ENCODE peak calls at places on chromosome 10, in nine cellular contexts. Q is HL-60, E is GM12865, N is astrocyte of the cerebellum, Z is GM10248, K is breast epithelium, D is brain microvascular endothelial cell, V is AG04450, B is type B pancreatic cell. J is an unnamed sample.

GRCh38 chr10:73043766-73044377 is 52.8 kb downstream of the P4HA1 start:
- DNase-seq in Q (no peak), E (no peak), N (no peak), Z (no peak), K (no peak), D (no peak), V (no peak), B (no peak), J (no peak)

GRCh38 chr10:70503776-70504175 is 25.2 kb downstream of the PALD1 start:
- DNase-seq in Q (no peak), E (no peak), N (no peak), Z (no peak), K (no peak), D (no peak), V (no peak), B (no peak), J (no peak)

GRCh38 chr10:4512557-4513286 is 313.3 kb upstream of the AKR1E2 start:
- DNase-seq in Q (no peak), E (peak), N (no peak), Z (no peak), K (no peak), D (peak), V (peak), B (no peak), J (peak)

GRCh38 chr10:43197834-43198681 is 59.8 kb downstream of the CSGALNACT2 start:
- DNase-seq in Q (peak), E (peak), N (no peak), Z (no peak), K (no peak), D (peak), V (no peak), B (no peak), J (peak)

GRCh38 chr10:5441106-5441505 is 28.7 kb downstream of the NET1 start:
- DNase-seq in Q (no peak), E (no peak), N (no peak), Z (no peak), K (no peak), D (no peak), V (no peak), B (no peak), J (no peak)

GRCh38 chr10:10657139-10657760 is 360.4 kb upstream of the CELF2 start:
- DNase-seq in Q (no peak), E (no peak), N (no peak), Z (no peak), K (no peak), D (no peak), V (no peak), B (no peak), J (peak)

GRCh38 chr10:20858292-20859124 is 38.6 kb downstream of the NEBL start:
- DNase-seq in Q (no peak), E (peak), N (peak), Z (no peak), K (no peak), D (no peak), V (no peak), B (no peak), J (peak)

GRCh38 chr10:90579602-90580242 is 278.1 kb downstream of the HTR7 start:
- DNase-seq in Q (no peak), E (peak), N (peak), Z (no peak), K (no peak), D (peak), V (no peak), B (no peak), J (peak)

GRCh38 chr10:21014141-21014540 is 117.0 kb upstream of the NEBL start:
- DNase-seq in Q (no peak), E (no peak), N (no peak), Z (no peak), K (no peak), D (no peak), V (no peak), B (no peak), J (no peak)

DNA sequence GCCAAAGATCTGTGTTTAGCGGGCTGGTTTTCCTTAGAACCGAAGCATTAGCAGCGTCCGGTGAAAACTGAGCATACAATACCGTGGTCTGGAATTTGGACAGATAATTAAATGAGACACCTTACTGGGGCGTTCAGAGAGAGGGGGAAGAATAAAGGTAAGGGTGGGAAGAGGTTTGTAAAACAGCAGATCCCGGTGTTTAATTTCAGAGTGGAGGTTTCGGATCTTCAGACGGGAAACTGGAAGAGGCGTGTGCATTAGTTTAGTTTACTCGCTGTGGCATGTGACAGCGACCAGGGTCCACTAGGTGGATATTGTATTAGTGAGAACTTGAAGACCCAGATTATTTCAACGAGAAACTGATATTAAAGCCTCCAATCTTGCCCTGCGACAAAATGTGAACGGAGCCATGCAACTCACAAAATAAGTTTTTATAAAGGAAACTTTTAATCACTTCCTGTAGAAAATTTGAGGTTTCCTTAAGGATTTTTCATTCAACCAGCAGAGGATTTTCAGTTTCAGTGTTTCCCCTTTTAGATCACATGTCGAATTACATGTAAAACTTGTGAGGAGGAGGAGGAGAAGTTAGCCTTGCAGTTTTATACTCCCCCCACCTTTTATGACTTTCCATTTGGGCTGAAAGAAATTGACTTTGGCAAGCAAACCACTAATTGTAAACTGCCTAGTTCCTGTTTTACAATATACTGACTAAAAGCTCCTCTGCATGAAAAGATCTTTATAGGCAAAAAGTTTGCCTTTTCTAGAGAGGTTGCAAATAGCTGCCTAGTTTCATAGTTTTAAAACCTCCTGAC is 2.8 kb downstream of the BAMBI start:
- DNase-seq in Q (peak), E (no peak), N (no peak), Z (no peak), K (no peak), D (no peak), V (no peak), B (no peak), J (peak)
- TF ChIP-seq CTCF in Q (no peak), E (no peak), N (peak), Z (no peak), K (peak), D (peak), V (peak), B (peak), J (peak)

GRCh38 chr10:51368943-51369342 is 294.7 kb downstream of the PRKG1 start:
- DNase-seq in Q (no peak), E (peak), N (no peak), Z (no peak), K (no peak), D (no peak), V (no peak), B (no peak), J (peak)
- TF ChIP-seq CTCF in Q (no peak), E (peak), N (no peak), Z (peak), K (no peak), D (no peak), V (peak), B (peak), J (peak)

DNA sequence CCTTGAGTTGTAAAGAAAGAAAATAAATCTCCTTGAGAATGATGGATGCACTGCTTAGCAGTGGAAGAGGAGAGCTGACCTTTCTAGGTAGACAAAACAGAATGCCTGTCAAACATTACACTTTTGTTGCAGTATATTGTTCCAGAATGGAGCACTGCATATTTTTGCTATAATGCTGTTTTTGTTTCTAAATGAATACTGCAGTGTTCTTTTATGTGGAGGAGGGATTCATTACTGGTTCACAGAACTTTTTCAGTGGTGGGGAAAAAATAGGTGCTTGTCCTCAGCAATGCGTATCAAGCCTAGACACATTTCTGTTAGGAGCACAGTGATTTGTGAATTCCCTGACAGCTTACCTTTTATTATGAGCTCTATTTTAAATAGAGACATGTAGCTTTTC is 66.1 kb downstream of the PTPRE start:
- DNase-seq in Q (no peak), E (no peak), N (no peak), Z (no peak), K (no peak), D (no peak), V (no peak), B (no peak), J (no peak)
- TF ChIP-seq CTCF in Q (no peak), E (no peak), N (no peak), Z (no peak), K (no peak), D (no peak), V (no peak), B (no peak), J (no peak)

GRCh38 chr10:116440330-116441030 is 12.8 kb downstream of the PNLIPRP3 start:
- DNase-seq in Q (no peak), E (no peak), N (no peak), Z (no peak), K (no peak), D (no peak), V (no peak), B (no peak), J (peak)

GRCh38 chr10:116444527-116445142 is 17.0 kb downstream of the PNLIPRP3 start:
- DNase-seq in Q (no peak), E (peak), N (peak), Z (peak), K (no peak), D (peak), V (peak), B (no peak), J (peak)
- TF ChIP-seq CTCF in Q (peak), E (peak), N (peak), Z (peak), K (peak), D (peak), V (peak), B (peak), J (peak)

DNA sequence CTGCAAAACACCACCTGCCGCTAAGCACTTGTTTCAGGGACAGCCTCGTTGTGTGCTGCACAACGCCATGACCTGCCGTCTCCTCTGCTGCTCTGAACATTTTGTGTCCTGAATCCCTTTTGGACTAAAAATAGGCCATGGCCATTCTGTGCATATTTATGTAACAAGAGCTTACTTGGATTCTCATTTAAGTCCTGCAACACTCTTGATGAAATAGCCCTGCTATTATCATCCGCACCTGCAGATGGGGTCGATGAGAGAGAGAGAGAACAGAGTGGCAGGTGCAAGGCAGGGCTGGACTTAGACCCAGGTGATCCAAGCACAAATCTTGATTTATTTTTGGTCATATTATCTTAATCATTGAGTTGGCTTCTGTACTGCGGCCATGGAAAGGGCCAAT is 121.2 kb upstream of the PRKCQ start:
- DNase-seq in Q (no peak), E (no peak), N (no peak), Z (no peak), K (no peak), D (no peak), V (no peak), B (no peak), J (no peak)
- TF ChIP-seq CTCF in Q (no peak), E (no peak), N (no peak), Z (no peak), K (no peak), D (peak), V (no peak), B (peak), J (peak)

DNA sequence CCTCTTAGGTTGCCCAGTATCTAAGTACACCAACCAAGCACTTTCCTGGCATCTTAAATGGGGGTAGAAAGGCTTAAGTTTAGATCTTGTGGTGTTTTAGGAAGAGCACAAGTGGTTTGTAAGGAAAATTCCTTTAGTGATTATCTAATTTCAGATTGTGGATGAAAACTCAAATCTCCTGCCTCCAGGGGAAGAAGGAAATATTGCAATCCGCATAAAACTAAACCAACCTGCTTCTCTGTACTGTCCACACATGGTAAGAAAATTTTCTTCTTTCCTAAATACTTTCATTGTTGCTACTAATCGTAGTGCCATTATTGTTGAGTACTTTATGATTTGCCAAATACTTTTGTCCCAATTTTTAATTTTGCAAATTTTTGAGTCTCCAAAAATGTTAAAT is 31.1 kb downstream of the ACSM6 start:
- DNase-seq in Q (no peak), E (no peak), N (no peak), Z (no peak), K (no peak), D (no peak), V (no peak), B (no peak), J (no peak)
- TF ChIP-seq CTCF in Q (no peak), E (no peak), N (peak), Z (no peak), K (no peak), D (no peak), V (no peak), B (peak), J (no peak)

DNA sequence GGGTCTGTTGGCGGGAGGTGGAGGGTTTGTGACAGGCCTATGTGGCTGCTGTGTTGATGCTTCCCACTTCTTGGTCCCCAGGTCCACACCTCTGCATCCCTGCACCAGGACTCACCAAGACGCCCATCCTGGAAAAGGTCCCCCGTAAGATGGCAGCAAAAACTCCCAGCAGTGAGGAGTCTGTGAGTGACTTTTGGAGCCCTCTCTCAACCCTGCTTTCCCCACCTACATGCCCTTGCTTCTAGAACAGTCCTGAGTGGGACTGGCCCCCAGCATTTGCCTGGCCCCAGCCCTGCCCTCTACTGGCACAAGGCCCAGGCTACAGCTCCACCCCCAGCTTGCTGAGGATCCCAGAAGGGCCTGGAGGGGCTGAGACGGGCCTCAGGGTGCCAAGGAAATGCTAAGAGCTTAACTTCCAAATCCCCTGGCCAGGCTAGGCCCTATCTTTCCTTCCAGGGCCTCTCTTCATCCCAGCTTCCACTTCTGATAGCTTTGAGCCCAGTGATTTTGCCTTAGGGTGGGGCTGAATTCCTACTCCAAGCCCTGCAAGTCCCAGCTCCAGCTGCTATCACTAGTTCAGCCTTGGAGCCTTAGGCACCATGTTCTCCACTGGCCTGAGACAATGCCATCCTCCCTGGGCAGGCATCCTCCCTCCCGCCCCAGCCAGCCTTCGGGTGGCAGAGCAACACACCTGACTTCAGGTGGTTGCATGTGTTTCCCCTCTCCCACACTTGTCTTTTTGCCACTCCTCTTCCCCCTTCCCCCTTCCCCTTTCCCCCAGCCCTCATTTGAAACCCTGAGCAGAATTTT is 2.8 kb downstream of the CHAT start:
- DNase-seq in Q (no peak), E (no peak), N (no peak), Z (no peak), K (peak), D (no peak), V (no peak), B (no peak), J (no peak)
- TF ChIP-seq CTCF in Q (no peak), E (no peak), N (no peak), Z (no peak), K (no peak), D (no peak), V (no peak), B (no peak), J (no peak)

DNA sequence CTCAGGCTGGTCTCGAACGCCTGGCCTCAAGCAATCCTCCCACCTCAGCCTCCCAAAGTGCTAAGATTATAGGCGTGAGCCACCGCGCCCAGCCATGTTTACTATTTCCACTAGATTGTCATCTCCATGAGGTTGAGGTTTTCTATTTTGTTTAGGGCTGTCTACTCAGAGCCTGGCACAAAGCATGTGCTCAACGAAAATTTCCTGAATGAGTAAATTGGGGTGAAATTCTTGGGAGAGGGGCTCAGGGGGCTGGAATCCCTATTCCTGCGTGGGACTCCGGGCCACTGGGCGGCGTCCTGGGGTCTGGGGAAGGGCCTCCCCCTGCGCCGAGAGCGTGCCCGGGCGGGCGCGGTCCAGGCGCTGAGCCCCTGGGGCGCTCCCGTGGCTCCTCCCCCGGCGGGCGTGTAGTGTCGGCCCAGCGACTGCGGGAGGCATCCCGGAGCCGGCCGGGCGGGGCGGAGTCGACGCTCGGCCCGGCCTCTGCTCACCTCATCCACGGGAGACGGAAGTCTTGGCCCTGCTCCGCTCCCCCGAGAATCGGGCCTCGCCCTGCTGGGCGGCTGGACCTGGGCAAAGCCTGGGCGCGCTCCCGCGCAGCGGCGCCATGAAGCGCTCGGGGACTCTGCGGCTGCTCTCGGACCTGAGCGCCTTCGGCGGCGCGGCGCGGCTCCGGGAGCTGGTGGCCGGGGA is at the start of gene HPS6:
- DNase-seq in Q (peak), E (peak), N (peak), Z (peak), K (peak), D (peak), V (peak), B (peak), J (peak)
- TF ChIP-seq CTCF in Q (no peak), E (no peak), N (no peak), Z (peak), K (no peak), D (no peak), V (no peak), B (no peak), J (no peak)

GRCh38 chr10:101903827-101904520 is 60.4 kb upstream of the KCNIP2 start:
- DNase-seq in Q (no peak), E (peak), N (no peak), Z (peak), K (no peak), D (no peak), V (no peak), B (no peak), J (no peak)

GRCh38 chr10:101897633-101898032 is 54.0 kb upstream of the KCNIP2 start:
- DNase-seq in Q (peak), E (no peak), N (peak), Z (no peak), K (peak), D (peak), V (peak), B (no peak), J (peak)

GRCh38 chr10:101905241-101905640 is 61.6 kb upstream of the KCNIP2 start:
- DNase-seq in Q (no peak), E (no peak), N (no peak), Z (no peak), K (no peak), D (no peak), V (no peak), B (no peak), J (no peak)

GRCh38 chr10:101902032-101902799 is 58.6 kb upstream of the KCNIP2 start:
- DNase-seq in Q (no peak), E (peak), N (no peak), Z (no peak), K (no peak), D (no peak), V (no peak), B (no peak), J (no peak)

GRCh38 chr10:101901340-101901739 is 57.7 kb upstream of the KCNIP2 start:
- DNase-seq in Q (no peak), E (peak), N (no peak), Z (peak), K (no peak), D (no peak), V (no peak), B (no peak), J (no peak)
- TF ChIP-seq CTCF in Q (no peak), E (no peak), N (no peak), Z (peak), K (no peak), D (no peak), V (no peak), B (no peak), J (no peak)

DNA sequence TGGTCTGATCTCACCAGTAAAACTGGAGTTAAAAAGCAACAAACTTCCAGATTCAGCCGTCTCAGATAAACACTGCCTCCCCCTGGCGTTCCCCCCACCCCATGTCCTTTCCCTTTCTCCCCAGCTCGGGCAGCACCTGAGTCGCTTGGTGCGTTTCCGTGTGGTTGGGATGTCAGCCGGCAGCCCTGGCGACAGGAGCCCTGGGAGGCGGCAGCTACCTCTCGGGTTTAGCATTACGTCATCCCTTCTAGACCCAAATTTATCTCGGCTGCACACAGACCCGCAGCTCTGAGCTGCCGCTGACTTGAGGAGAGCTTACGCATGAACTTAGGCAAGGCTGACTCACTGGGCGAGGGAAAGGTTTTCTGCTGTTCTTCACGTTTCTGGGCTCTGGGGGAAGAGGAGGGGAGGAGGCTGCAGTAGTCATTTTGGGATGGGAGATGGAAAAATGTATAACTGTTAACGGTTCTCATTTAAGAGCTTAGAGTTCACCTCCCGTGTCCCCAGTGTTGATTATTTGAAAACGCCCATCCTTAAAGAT is 14.4 kb downstream of the MXI1 start:
- DNase-seq in Q (peak), E (peak), N (peak), Z (peak), K (peak), D (peak), V (peak), B (no peak), J (peak)
- TF ChIP-seq CTCF in Q (no peak), E (peak), N (peak), Z (no peak), K (no peak), D (peak), V (peak), B (peak), J (no peak)